ENCODE peak calls at places on chromosomes 7 and 10, in eight cellular contexts. M is foreskin fibroblast, K is BJ, V is fibroblast of villous mesenchyme, B is fibroblast of pulmonary artery, Y is epithelial cell of esophagus, D is gastrocnemius medialis, I is thoracic aorta. G is an unnamed sample.

GRCh38 chr10:16816830-16817124 is 447 bp downstream of the RSU1 start:
- DNase-seq in M (no peak), V (no peak), I (no peak), B (no peak), K (no peak), Y (no peak), D (no peak), G (peak)

GRCh38 chr10:98602224-98602623 is 155.5 kb upstream of the HPS1 start:
- DNase-seq in D (no peak), V (no peak), B (no peak), Y (no peak), M (no peak), I (no peak), K (no peak), G (no peak)

GRCh38 chr7:155218276-155219153 is 79.2 kb upstream of the INSIG1 start:
- DNase-seq in D (no peak), B (no peak), V (no peak), Y (no peak), M (no peak), K (no peak), I (no peak), G (no peak)

GRCh38 chr10:5159126-5159525 is 25.8 kb downstream of the AKR1C8 start:
- DNase-seq in M (peak), I (no peak), D (no peak), B (peak), V (no peak), Y (peak), K (no peak), G (no peak)

GRCh38 chr7:1218541-1219165 is 14.0 kb upstream of the UNCX start:
- DNase-seq in K (no peak), B (no peak), M (no peak), V (no peak), I (no peak), Y (no peak), D (no peak), G (no peak)

GRCh38 chr10:1467450-1467849 is 269.9 kb downstream of the ADARB2 start:
- DNase-seq in V (no peak), D (no peak), Y (no peak), M (no peak), K (no peak), I (no peak), B (no peak), G (no peak)

GRCh38 chr10:84298077-84298476 is 30.3 kb upstream of the CCSER2 start:
- DNase-seq in M (no peak), K (no peak), D (no peak), Y (no peak), B (no peak), V (no peak), I (no peak), G (no peak)

GRCh38 chr7:23938937-23939552 is 229.0 kb downstream of the STK31 start:
- DNase-seq in Y (peak), I (no peak), M (peak), V (peak), D (no peak), B (peak), K (no peak), G (peak)

GRCh38 chr7:38368191-38368605 is 94.8 kb upstream of the TARP start:
- DNase-seq in B (peak), M (peak), K (no peak), D (no peak), I (no peak), V (peak), Y (peak), G (peak)

GRCh38 chr7:39733881-39734571 is 110.7 kb downstream of the RALA start:
- DNase-seq in I (no peak), Y (peak), K (peak), D (no peak), V (peak), B (peak), M (peak), G (peak)

GRCh38 chr7:157885140-157885539 is 548.3 kb downstream of the DNAJB6 start:
- DNase-seq in Y (no peak), K (no peak), B (no peak), M (no peak), I (no peak), V (no peak), D (no peak), G (no peak)

GRCh38 chr7:4177001-4177400 is 505.1 kb upstream of the FOXK1 start:
- DNase-seq in I (no peak), Y (peak), B (no peak), K (no peak), V (no peak), D (no peak), M (no peak), G (no peak)

GRCh38 chr7:45192546-45193177 is 35.1 kb downstream of the RAMP3 start:
- DNase-seq in M (no peak), B (no peak), K (no peak), V (no peak), Y (no peak), D (no peak), I (no peak), G (no peak)

GRCh38 chr10:66365686-66366085 is 560.1 kb upstream of the LRRTM3 start:
- DNase-seq in V (no peak), I (no peak), B (no peak), K (no peak), Y (no peak), D (no peak), M (peak), G (no peak)

GRCh38 chr10:16470747-16471146 is 33.9 kb downstream of the PTER start:
- DNase-seq in B (no peak), M (no peak), Y (no peak), D (no peak), V (no peak), K (no peak), I (no peak), G (no peak)

GRCh38 chr7:90211391-90212148 is at the start of gene STEAP2:
- DNase-seq in V (peak), K (peak), I (peak), D (peak), M (peak), B (peak), Y (peak), G (peak)

GRCh38 chr7:2729893-2730716 is 42.1 kb downstream of the AMZ1 start:
- DNase-seq in K (no peak), I (no peak), D (peak), Y (no peak), M (peak), B (no peak), V (no peak), G (peak)

GRCh38 chr7:159083001-159083697 is 61.5 kb downstream of the VIPR2 start:
- DNase-seq in B (no peak), I (no peak), K (no peak), M (no peak), V (no peak), Y (no peak), D (no peak), G (no peak)

GRCh38 chr7:69953319-69954067 is 355.2 kb downstream of the AUTS2 start:
- DNase-seq in B (no peak), I (no peak), D (no peak), K (no peak), M (no peak), V (no peak), Y (no peak), G (peak)

GRCh38 chr7:131623154-131623553 is 66.7 kb upstream of the PODXL start:
- DNase-seq in M (no peak), B (peak), I (no peak), Y (no peak), V (no peak), D (peak), K (no peak), G (no peak)

GRCh38 chr10:121879476-121879875 is 48.4 kb downstream of the ATE1 start:
- DNase-seq in K (no peak), V (no peak), B (no peak), D (no peak), Y (no peak), I (no peak), M (no peak), G (no peak)

GRCh38 chr7:50349963-50350944 is 45.7 kb downstream of the IKZF1 start:
- DNase-seq in D (no peak), V (no peak), B (no peak), Y (no peak), M (no peak), K (no peak), I (no peak), G (no peak)

GRCh38 chr10:109899578-109900355 is 23.5 kb downstream of the XPNPEP1 start:
- DNase-seq in B (peak), D (peak), M (peak), Y (no peak), V (peak), I (no peak), K (no peak), G (peak)

GRCh38 chr7:123594813-123595241 is 6.8 kb upstream of the ASB15 start:
- DNase-seq in B (no peak), Y (peak), M (peak), D (no peak), I (no peak), K (no peak), V (no peak), G (no peak)

GRCh38 chr7:101681170-101682007 is 52.3 kb upstream of the MYL10 start:
- DNase-seq in K (peak), B (peak), D (peak), I (peak), Y (peak), M (peak), V (peak), G (peak)

GRCh38 chr7:2613113-2613925 is 18.5 kb upstream of the TTYH3 start:
- DNase-seq in V (no peak), Y (no peak), I (no peak), K (no peak), M (no peak), D (no peak), B (no peak), G (no peak)

GRCh38 chr10:80464557-80465466 is 10.7 kb downstream of the TSPAN14 start:
- DNase-seq in B (peak), D (no peak), M (peak), I (no peak), K (no peak), Y (no peak), V (no peak), G (peak)

GRCh38 chr10:61836233-61836887 is 65.1 kb upstream of the ARID5B start:
- DNase-seq in Y (no peak), I (no peak), B (peak), M (peak), K (no peak), V (peak), D (no peak), G (peak)

GRCh38 chr7:105664816-105665525 is 83.7 kb upstream of the EFCAB10 start:
- DNase-seq in D (no peak), I (no peak), K (no peak), V (no peak), M (peak), B (peak), Y (no peak), G (peak)

GRCh38 chr7:107964510-107964909 is 38.5 kb downstream of the LAMB1 start:
- DNase-seq in K (no peak), Y (no peak), M (no peak), I (no peak), B (no peak), V (no peak), D (no peak), G (no peak)

GRCh38 chr7:56046728-56047445 is 4.4 kb downstream of the PSPH start:
- DNase-seq in I (no peak), B (peak), Y (peak), V (peak), D (no peak), K (peak), M (peak), G (peak)

GRCh38 chr7:66183700-66184099 is 21.4 kb upstream of the TPST1 start:
- DNase-seq in K (peak), I (no peak), Y (peak), M (peak), V (peak), B (peak), D (no peak), G (peak)

GRCh38 chr10:79180619-79181221 is 112.0 kb downstream of the ZMIZ1 start:
- DNase-seq in M (no peak), B (no peak), K (no peak), D (no peak), I (no peak), Y (no peak), V (peak), G (no peak)

GRCh38 chr10:81914736-81915510 is 39.9 kb downstream of the NRG3 start:
- DNase-seq in M (no peak), B (no peak), Y (no peak), I (no peak), K (no peak), D (no peak), V (no peak), G (no peak)

GRCh38 chr7:157558875-157559595 is 222.2 kb downstream of the DNAJB6 start:
- DNase-seq in M (no peak), Y (no peak), I (no peak), V (no peak), B (no peak), K (no peak), D (no peak), G (no peak)

GRCh38 chr7:44329888-44330287 is 4.5 kb upstream of the CAMK2B start:
- DNase-seq in V (no peak), Y (no peak), D (no peak), I (no peak), B (no peak), K (no peak), M (no peak), G (no peak)

GRCh38 chr10:119006451-119007210 is 22.9 kb upstream of the NANOS1 start:
- DNase-seq in D (peak), V (peak), M (peak), Y (peak), B (peak), K (peak), I (peak), G (peak)

GRCh38 chr10:28873540-28873939 is 196.2 kb downstream of the BAMBI start:
- DNase-seq in I (no peak), M (no peak), Y (no peak), K (no peak), D (no peak), V (no peak), B (no peak), G (no peak)

GRCh38 chr10:28872592-28873165 is 195.4 kb downstream of the BAMBI start:
- DNase-seq in D (no peak), K (no peak), V (peak), M (no peak), B (peak), I (no peak), Y (no peak), G (no peak)

GRCh38 chr10:28878236-28878970 is 201.1 kb downstream of the BAMBI start:
- DNase-seq in V (peak), K (no peak), Y (no peak), B (no peak), D (no peak), M (no peak), I (no peak), G (no peak)

GRCh38 chr10:28874210-28874609 is 196.9 kb downstream of the BAMBI start:
- DNase-seq in D (no peak), V (no peak), Y (no peak), I (no peak), B (no peak), M (no peak), K (no peak), G (no peak)

DNA sequence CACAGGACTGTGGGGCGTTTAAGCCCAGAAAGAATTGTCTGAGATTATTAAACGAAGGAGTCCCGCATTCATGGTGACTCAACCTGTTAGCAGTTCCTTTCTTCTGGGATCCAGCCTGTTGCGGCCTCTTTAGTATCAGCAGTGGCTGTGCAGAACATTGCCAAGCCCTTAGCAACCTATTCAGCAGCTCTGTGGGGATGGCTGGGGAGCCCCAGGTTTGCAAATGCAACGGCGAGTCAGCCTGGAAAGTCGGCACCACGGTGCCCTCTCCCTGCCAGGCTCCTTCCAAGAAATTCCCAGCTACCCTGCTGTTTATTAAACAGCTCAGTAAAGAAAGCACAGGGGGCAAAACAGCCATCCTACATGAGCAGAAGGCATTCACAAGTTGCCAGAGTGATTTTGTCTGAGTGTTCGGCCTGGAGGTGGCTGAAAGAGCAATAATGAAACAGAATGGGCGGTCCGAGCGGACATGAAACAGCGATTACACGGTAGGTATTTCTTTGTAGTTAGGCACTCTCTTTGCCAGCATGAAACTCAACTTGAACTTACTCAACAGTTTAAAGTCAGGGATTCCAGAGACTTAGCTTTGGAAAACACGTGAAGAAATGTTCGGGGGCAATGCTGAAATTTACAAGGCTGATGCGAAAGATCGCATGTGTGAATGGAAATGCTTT is 198.4 kb downstream of the BAMBI start:
- DNase-seq in M (no peak), B (peak), D (no peak), Y (no peak), V (peak), I (no peak), K (no peak), G (no peak)
- H3K4me3 ChIP-seq in M (no peak), B (no peak), D (no peak), Y (no peak), V (no peak), I (no peak), K (no peak), G (no peak)

DNA sequence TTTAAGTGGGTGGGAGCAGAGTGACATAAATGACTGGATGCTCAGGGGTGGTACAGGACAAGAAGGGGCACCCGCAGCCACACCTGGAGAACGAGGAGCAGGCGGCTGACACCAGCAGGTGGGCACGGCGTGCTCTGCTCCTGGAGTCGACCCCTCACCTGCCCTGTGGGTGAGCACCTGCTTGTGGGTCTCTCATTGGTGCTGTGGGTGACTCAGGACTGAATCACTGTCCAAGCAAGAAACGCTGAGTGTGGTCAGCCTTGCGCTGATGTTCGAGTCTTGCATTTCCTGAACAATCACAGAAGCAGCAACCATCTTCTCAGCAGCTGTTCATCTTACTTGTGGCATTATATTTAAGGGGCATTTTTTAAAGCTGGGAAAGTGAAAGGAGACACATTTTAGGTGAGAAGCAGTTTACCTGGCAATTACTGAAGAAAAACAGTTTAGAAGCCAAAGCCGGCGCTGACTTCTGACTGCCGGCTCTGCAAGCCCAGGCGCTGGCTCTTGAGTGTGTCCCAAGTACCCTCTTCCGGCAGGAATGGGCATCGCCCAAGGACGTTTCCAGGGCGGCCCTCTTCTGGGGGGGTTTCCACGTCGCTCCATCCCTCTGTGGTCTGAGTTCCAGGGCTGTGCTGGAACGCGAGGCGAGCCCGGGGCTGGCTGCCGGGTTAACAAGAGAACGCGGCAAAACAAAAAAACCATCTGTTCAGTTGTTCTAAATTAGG is 145.2 kb upstream of the PFKP start:
- DNase-seq in I (no peak), V (no peak), D (no peak), K (no peak), B (no peak), Y (no peak), M (no peak), G (no peak)
- TF ChIP-seq CTCF in I (no peak), V (peak), D (no peak), K (no peak), B (no peak), Y (no peak), M (no peak), G (no peak)

GRCh38 chr10:104223304-104223703 is 8.9 kb downstream of the CFAP43 start:
- DNase-seq in V (no peak), Y (no peak), K (no peak), B (no peak), I (no peak), M (no peak), D (no peak), G (no peak)
- H3K4me3 ChIP-seq in V (no peak), Y (no peak), K (no peak), B (no peak), I (no peak), M (no peak), D (no peak), G (no peak)

DNA sequence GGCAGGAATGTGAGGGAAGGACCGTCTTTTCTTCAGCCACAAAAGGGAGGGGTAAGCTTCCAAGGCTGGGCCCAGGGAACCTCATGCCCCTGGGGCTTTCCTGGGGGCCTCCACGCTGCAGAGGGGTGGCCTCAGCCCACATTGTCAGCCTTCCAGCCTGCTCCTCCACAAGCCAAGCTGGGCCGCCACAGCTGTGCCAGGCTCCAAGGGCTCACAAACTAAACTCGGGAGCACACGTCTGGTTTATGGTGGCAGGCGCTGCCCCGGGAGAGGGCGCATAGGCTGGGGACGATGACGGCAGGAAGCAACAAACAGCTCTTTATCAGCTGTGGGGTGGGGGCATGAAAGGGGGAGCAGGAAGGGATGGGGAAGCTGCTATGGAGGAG is 6.3 kb upstream of the CDH23 start:
- DNase-seq in Y (no peak), B (no peak), D (no peak), I (no peak), M (no peak), V (no peak), K (no peak), G (no peak)
- TF ChIP-seq CTCF in Y (no peak), B (no peak), D (no peak), I (no peak), M (no peak), V (no peak), K (no peak), G (no peak)

GRCh38 chr10:32331606-32332005 is 15.4 kb downstream of the EPC1 start:
- DNase-seq in B (no peak), V (peak), Y (no peak), D (no peak), M (no peak), I (no peak), K (no peak), G (no peak)

GRCh38 chr10:32326680-32327363 is 20.1 kb downstream of the EPC1 start:
- DNase-seq in V (peak), Y (peak), I (no peak), D (no peak), B (no peak), M (no peak), K (no peak), G (no peak)

GRCh38 chr10:32327364-32327691 is 19.6 kb downstream of the EPC1 start:
- DNase-seq in M (peak), D (no peak), B (no peak), V (peak), Y (peak), I (no peak), K (no peak), G (no peak)

GRCh38 chr10:32328499-32328898 is 18.5 kb downstream of the EPC1 start:
- DNase-seq in V (no peak), D (no peak), M (no peak), K (no peak), B (no peak), I (no peak), Y (no peak), G (no peak)

DNA sequence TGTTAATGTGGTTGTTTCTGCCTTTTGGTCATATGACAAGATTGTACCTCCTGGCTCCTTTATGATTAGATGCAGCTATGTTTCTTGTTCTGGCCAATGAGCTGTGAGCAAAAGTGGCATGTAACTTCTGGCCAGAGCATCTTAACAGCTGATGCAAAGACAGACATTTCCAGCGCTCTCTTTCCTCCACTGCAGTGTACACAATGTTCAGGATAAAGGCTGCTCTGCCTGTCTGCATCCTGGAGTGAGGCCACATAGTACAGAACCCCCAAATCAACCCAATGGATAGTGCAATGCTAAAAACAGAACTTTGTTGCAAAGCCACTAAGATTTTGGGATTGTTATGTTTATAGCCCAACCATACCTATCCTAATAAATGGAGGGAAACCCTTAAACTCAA is 17.9 kb downstream of the EPC1 start:
- DNase-seq in D (no peak), M (no peak), I (no peak), B (no peak), Y (no peak), V (no peak), K (no peak), G (no peak)
- H3K4me3 ChIP-seq in D (no peak), M (no peak), I (no peak), B (no peak), Y (no peak), V (no peak), K (no peak), G (no peak)

GRCh38 chr7:42071372-42072261 is 165.4 kb downstream of the GLI3 start:
- DNase-seq in B (peak), D (no peak), Y (peak), V (peak), K (no peak), I (no peak), M (peak), G (peak)
- TF ChIP-seq CTCF in B (peak), D (no peak), Y (peak), V (peak), K (no peak), I (no peak), M (no peak), G (peak)